ENCODE peak calls at places on chromosomes 4 and X, in six cellular contexts. K, S, O, D, V and M are unnamed samples.

GRCh38 chr4:25065451-25065850 is 34.7 kb upstream of the LGI2 start:
- DNase-seq in O (peak), D (no peak), K (no peak), S (no peak), V (no peak), M (no peak)

GRCh38 chr4:98630804-98631454 is 27.5 kb downstream of the TSPAN5 start:
- DNase-seq in V (no peak), O (peak), D (no peak), K (no peak), S (no peak), M (no peak)

GRCh38 chr4:131427000-131427399 is 1722.1 kb upstream of the PCDH10 start:
- DNase-seq in O (peak), V (no peak), S (no peak), K (no peak), D (no peak), M (no peak)

GRCh38 chrX:102345916-102346315 is 93.9 kb downstream of the NXF2B start:
- DNase-seq in V (peak), O (peak), S (peak), K (peak), D (peak), M (no peak)

GRCh38 chrX:134538316-134538715 is 78.4 kb downstream of the HPRT1 start:
- DNase-seq in V (no peak), D (no peak), S (no peak), K (no peak), O (no peak), M (no peak)

GRCh38 chrX:150533863-150534262 is 34.6 kb upstream of the MTM1 start:
- DNase-seq in D (no peak), O (no peak), S (no peak), V (no peak), K (no peak), M (no peak)

GRCh38 chr4:2320746-2321145 is 58.8 kb upstream of the MXD4 start:
- DNase-seq in K (no peak), S (peak), V (no peak), D (no peak), O (no peak), M (no peak)

GRCh38 chr4:26076000-26076587 is 162.1 kb downstream of the SMIM20 start:
- DNase-seq in V (no peak), D (peak), S (no peak), O (no peak), K (no peak), M (no peak)

GRCh38 chrX:110241816-110242215 is 76.1 kb downstream of the AMMECR1 start:
- DNase-seq in S (no peak), D (no peak), K (no peak), O (no peak), V (peak), M (no peak)

GRCh38 chrX:153446950-153447580 is 1.2 kb upstream of the TREX2 start:
- DNase-seq in S (no peak), D (no peak), V (no peak), O (no peak), K (peak), M (no peak)

GRCh38 chr4:38663801-38664703 is at the start of gene KLF3:
- DNase-seq in O (peak), S (peak), K (peak), D (peak), V (peak), M (no peak)

GRCh38 chr4:169846396-169846795 is 88.7 kb upstream of the HPF1 start:
- DNase-seq in K (no peak), D (no peak), O (no peak), S (no peak), V (no peak), M (no peak)

GRCh38 chr4:153342751-153343552 is 1.5 kb upstream of the MND1 start:
- DNase-seq in V (no peak), O (no peak), K (no peak), D (no peak), S (no peak), M (no peak)

GRCh38 chr4:40548256-40548655 is 81.4 kb downstream of the RBM47 start:
- DNase-seq in S (no peak), D (no peak), K (no peak), V (no peak), O (no peak), M (no peak)

GRCh38 chr4:112150920-112151319 is 5.7 kb downstream of the FAM241A start:
- DNase-seq in S (no peak), K (no peak), V (no peak), O (no peak), D (no peak), M (no peak)
- H3K27ac ChIP-seq in S (no peak), K (no peak), V (no peak), O (no peak), D (no peak), M (no peak)

DNA sequence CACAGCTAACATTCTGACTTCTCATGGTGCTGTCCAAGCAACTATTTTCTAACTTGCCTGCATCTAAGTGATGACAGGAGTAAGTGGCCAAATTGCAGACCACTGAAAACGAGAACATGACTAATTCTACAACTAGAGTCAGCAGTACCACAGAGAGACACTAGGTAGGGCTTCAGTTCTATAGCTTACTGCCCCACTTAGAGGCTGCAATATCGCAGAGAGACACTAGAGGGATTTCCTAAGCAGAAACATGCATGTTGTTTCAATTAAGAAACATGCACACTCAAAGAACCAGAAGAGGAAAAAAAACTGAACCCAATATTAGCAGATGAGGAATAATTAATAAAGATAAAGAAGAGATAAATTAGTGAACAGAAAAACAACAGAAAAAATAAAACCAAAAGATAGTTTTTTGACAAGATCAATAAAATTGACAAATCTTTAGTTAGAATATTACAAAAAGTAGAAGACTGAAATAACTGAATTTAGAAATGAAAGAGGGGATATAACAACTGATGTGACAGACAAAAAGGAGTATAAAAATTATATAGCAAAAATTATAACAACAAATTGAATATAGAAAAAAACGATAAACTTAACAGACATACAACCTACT is 100.8 kb downstream of the SPIN4 start:
- DNase-seq in O (peak), K (peak), V (peak), S (peak), D (peak), M (peak)
- TF ChIP-seq POLR2AphosphoS5 in O (no peak), K (no peak), V (no peak), S (no peak), D (no peak), M (no peak)

GRCh38 chr4:137532869-137533236 is 559 bp upstream of the PCDH18 start:
- DNase-seq in K (no peak), D (no peak), O (peak), S (no peak), V (no peak), M (no peak)
- H3K27ac ChIP-seq in K (peak), D (no peak), O (peak), S (peak), V (peak), M (peak)

DNA sequence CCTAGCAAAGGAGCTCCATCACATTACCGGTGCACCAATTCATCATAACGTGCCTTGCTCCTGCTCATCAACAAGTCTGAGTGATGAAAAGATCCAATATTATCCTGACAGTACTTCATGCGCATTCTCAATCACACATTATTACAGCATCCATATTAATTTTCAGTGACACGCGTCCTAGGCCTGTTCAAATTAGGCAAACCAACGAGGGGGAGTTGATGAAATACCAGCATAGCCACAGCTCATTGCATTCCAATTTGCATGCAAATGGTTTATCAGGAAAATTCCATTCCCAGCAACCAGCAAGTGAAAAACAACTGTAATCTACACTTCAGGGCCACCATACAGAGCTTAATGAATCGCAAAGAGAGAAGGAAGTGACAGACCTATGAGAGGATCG is 236.9 kb downstream of the DCLK2 start:
- DNase-seq in S (no peak), K (no peak), V (no peak), D (no peak), O (peak), M (no peak)
- TF ChIP-seq POLR2AphosphoS5 in S (no peak), K (no peak), V (no peak), D (no peak), O (no peak), M (no peak)

DNA sequence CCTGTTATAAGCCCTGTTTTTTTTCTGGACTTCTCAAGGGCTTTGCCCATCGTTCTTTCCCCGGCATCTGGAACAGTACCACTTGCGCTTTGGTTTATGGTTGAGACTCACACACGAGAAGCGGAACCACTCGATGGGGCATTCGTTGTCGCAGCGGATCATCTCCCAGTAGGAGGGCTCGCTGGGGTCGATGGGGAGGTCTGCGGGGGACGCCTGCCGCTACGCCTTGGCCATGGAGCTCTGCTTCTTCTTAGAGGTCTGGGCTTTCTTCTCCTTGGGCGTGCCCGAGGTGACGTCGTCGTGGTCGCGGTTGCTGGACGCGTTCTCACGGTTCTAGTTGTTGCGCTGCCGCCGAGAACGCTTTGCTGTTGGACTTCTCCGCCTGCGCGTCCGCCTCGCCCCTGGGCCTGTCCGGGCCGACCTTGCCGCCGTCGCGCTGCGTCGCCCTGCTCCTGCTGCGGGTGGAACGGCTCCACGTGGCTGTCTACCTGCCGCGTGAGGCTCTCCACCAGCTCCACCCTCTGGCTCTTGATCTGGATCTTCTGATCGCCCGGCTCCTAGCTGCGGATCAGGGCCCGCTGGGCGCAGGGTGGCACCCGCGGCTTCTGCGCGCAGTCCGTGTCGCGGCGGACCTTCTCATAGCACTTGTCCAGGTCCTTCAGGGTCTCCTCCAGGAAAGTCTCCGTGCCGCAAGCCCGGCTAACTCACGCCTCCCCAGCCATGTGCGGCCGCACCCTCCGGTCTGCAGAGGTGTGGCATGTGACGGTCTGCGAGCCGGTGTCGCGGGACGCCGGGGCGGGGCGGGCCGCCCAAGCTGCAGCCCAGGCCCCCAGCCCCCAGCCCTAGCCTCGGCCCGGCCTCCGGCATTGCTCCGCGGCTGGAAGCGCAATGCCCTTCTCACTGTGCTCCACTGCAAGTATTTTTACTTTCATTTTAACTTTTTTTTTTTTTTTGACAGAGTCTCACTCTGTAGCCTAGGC is 40.5 kb upstream of the OGT start:
- DNase-seq in D (peak), S (no peak), O (peak), V (peak), K (peak), M (no peak)
- H3K27ac ChIP-seq in D (no peak), S (peak), O (no peak), V (peak), K (peak), M (no peak)